ENCODE peak calls at places on chromosomes 5 and 9, in four cellular contexts. D is NCI-H345, S is EH, V is astrocyte of the spinal cord. P is an unnamed sample.

GRCh38 chr9:76534031-76534430 is 75.0 kb downstream of the GCNT1 start:
- DNase-seq in S (peak), D (no peak), V (peak), P (peak)

GRCh38 chr9:93575706-93576295 is 583 bp upstream of the PHF2 start:
- DNase-seq in S (peak), D (no peak), V (peak), P (peak)

GRCh38 chr9:93092171-93092991 is 3.6 kb upstream of the CARD19 start:
- DNase-seq in S (no peak), V (no peak), D (no peak), P (no peak)

GRCh38 chr5:152104211-152104610 is 179.6 kb upstream of the GLRA1 start:
- DNase-seq in S (no peak), V (no peak), D (no peak), P (no peak)

GRCh38 chr5:128494516-128494915 is 43.5 kb downstream of the FBN2 start:
- DNase-seq in V (no peak), D (no peak), S (peak), P (no peak)

GRCh38 chr9:133099726-133100517 is 21.1 kb downstream of the RALGDS start:
- DNase-seq in V (no peak), S (no peak), D (no peak), P (no peak)

GRCh38 chr5:155193018-155193417 is 179.5 kb downstream of the KIF4B start:
- DNase-seq in V (no peak), S (no peak), D (peak), P (no peak)

GRCh38 chr5:142387022-142387682 is 62.3 kb upstream of the SPRY4 start:
- DNase-seq in D (peak), S (no peak), V (no peak), P (no peak)

GRCh38 chr5:6820851-6821479 is 107.7 kb downstream of the TENT4A start:
- DNase-seq in V (peak), S (peak), D (peak), P (peak)

GRCh38 chr5:173969167-173970049 is 19.6 kb upstream of the C5orf47 start:
- DNase-seq in D (peak), V (peak), S (peak), P (peak)

GRCh38 chr5:107330903-107331302 is 339.8 kb downstream of the EFNA5 start:
- DNase-seq in D (no peak), S (no peak), V (no peak), P (no peak)

GRCh38 chr5:922041-922744 is 29.5 kb downstream of the TRIP13 start:
- DNase-seq in S (no peak), V (no peak), D (no peak), P (no peak)

GRCh38 chr9:125852386-125852785 is 105.2 kb downstream of the PBX3 start:
- DNase-seq in D (no peak), S (no peak), V (no peak), P (no peak)

GRCh38 chr9:90925581-90926257 is 124.1 kb downstream of the SYK start:
- DNase-seq in S (peak), D (no peak), V (peak), P (peak)

GRCh38 chr9:134294228-134295071 is 31.8 kb upstream of the RXRA start:
- DNase-seq in S (peak), V (no peak), D (no peak), P (no peak)

GRCh38 chr5:74514888-74515551 is 125.5 kb downstream of the ENC1 start:
- DNase-seq in D (no peak), S (no peak), V (no peak), P (no peak)

GRCh38 chr5:38640012-38640395 is 83.6 kb upstream of the LIFR start:
- DNase-seq in D (no peak), V (peak), S (peak), P (no peak)

GRCh38 chr5:56575821-56576220 is 239.5 kb upstream of the MAP3K1 start:
- DNase-seq in D (no peak), V (no peak), S (peak), P (no peak)

GRCh38 chr5:96933764-96934163 is 2.1 kb upstream of the LNPEP start:
- DNase-seq in D (peak), V (no peak), S (no peak), P (peak)

GRCh38 chr9:94056442-94056974 is 27.8 kb upstream of the PTPDC1 start:
- DNase-seq in V (peak), S (peak), D (no peak), P (peak)

GRCh38 chr9:28696960-28697359 is 1123.7 kb upstream of the C9orf72 start:
- DNase-seq in D (no peak), V (no peak), S (no peak), P (no peak)

GRCh38 chr9:81472701-81473100 is 216.6 kb downstream of the TLE1 start:
- DNase-seq in D (no peak), V (no peak), S (no peak), P (no peak)

GRCh38 chr9:613771-614347 is 227.6 kb upstream of the DMRT1 start:
- DNase-seq in D (peak), V (peak), S (peak), P (peak)

GRCh38 chr9:4042966-4043365 is 256.9 kb downstream of the GLIS3 start:
- DNase-seq in V (no peak), S (no peak), D (no peak), P (no peak)

GRCh38 chr5:65198777-65199120 is 283.0 kb downstream of the ADAMTS6 start:
- DNase-seq in D (no peak), V (peak), S (peak), P (peak)

GRCh38 chr9:123033352-123033751 is at the start of gene GPR21:
- DNase-seq in D (no peak), S (no peak), V (no peak), P (no peak)

GRCh38 chr5:139638736-139639618 is 9.2 kb upstream of the CXXC5 start:
- DNase-seq in V (no peak), D (no peak), S (no peak), P (no peak)

GRCh38 chr9:100473271-100474081 is 527 bp downstream of the TMEFF1 start:
- DNase-seq in V (no peak), S (peak), D (peak), P (peak)

GRCh38 chr5:17828709-17829108 is 194.4 kb downstream of the TAF11L14 start:
- DNase-seq in S (no peak), V (peak), D (no peak), P (no peak)

GRCh38 chr9:33698267-33698666 is 97.1 kb upstream of the PRSS3 start:
- DNase-seq in S (peak), V (no peak), D (no peak), P (no peak)

GRCh38 chr9:18666987-18667772 is 193.2 kb downstream of the ADAMTSL1 start:
- DNase-seq in S (peak), V (peak), D (no peak), P (no peak)

GRCh38 chr9:89687848-89688247 is 83.0 kb downstream of the GADD45G start:
- DNase-seq in S (no peak), V (no peak), D (no peak), P (no peak)

GRCh38 chr5:148794275-148794674 is 32.1 kb upstream of the ADRB2 start:
- DNase-seq in V (no peak), S (peak), D (no peak), P (no peak)

GRCh38 chr5:137304227-137304874 is 194.8 kb downstream of the SPOCK1 start:
- DNase-seq in D (peak), V (no peak), S (no peak), P (no peak)

GRCh38 chr5:9440517-9440916 is 105.4 kb downstream of the SEMA5A start:
- DNase-seq in S (peak), V (peak), D (no peak), P (peak)

GRCh38 chr5:88925692-88926490 is 42.9 kb upstream of the MEF2C start:
- DNase-seq in V (peak), D (no peak), S (no peak), P (no peak)

GRCh38 chr5:122154910-122155309 is 25.6 kb downstream of the ZNF474 start:
- DNase-seq in S (peak), D (no peak), V (peak), P (peak)

GRCh38 chr9:124078641-124079040 is 67.1 kb downstream of the LHX2 start:
- DNase-seq in S (peak), V (peak), D (no peak), P (peak)

GRCh38 chr5:181133083-181133482 is 2.1 kb upstream of the OR2V1 start:
- DNase-seq in V (no peak), S (no peak), D (no peak), P (no peak)